ENCODE peak calls at places on chromosomes 12 and 14, in eight cellular contexts. C, A, N, I, U, Q, L and V are unnamed samples. For H3K27me3, the result is how much of the 10 kb centered on the place peaks cover.

GRCh38 chr12:113862570-113863454 is 103.3 kb downstream of the RBM19 start:
- DNase-seq in I (no peak), N (no peak), L (peak), U (peak), A (peak), C (no peak), Q (no peak), V (no peak)

GRCh38 chr12:10621278-10621677 is 7.9 kb upstream of the MAGOHB start:
- DNase-seq in N (no peak), A (no peak), I (no peak), C (no peak), Q (no peak), L (no peak), U (no peak), V (no peak)

GRCh38 chr12:80498059-80498728 is 54.2 kb downstream of the PTPRQ start:
- DNase-seq in C (no peak), L (no peak), I (no peak), Q (no peak), U (no peak), N (no peak), A (no peak), V (no peak)

GRCh38 chr12:122983789-122984515 is 3.5 kb downstream of the ARL6IP4 start:
- DNase-seq in L (no peak), Q (no peak), C (no peak), A (no peak), U (no peak), N (peak), I (peak), V (no peak)

GRCh38 chr14:100317897-100318808 is 5.0 kb upstream of the SLC25A47 start:
- DNase-seq in N (no peak), L (no peak), Q (peak), I (peak), C (peak), U (peak), A (no peak), V (no peak)

GRCh38 chr14:72708708-72709475 is 185.0 kb downstream of the DPF3 start:
- DNase-seq in N (no peak), U (peak), L (no peak), I (no peak), C (peak), Q (no peak), A (no peak), V (no peak)

GRCh38 chr12:25694072-25694471 is 141.0 kb upstream of the LMNTD1 start:
- DNase-seq in Q (peak), L (no peak), U (no peak), C (no peak), A (no peak), I (no peak), N (peak), V (no peak)

GRCh38 chr12:64631197-64631596 is 20.9 kb downstream of the RASSF3 start:
- DNase-seq in U (no peak), L (no peak), Q (no peak), C (no peak), N (no peak), A (no peak), I (no peak), V (no peak)

GRCh38 chr12:70535896-70536374 is 101.3 kb downstream of the PTPRB start:
- DNase-seq in I (no peak), N (peak), U (no peak), L (no peak), C (no peak), A (no peak), Q (no peak), V (no peak)

GRCh38 chr12:6799147-6799546 is 9.8 kb downstream of the CD4 start:
- DNase-seq in N (no peak), C (no peak), Q (no peak), A (no peak), U (no peak), L (no peak), I (no peak), V (no peak)

GRCh38 chr14:74475678-74476077 is 17.4 kb downstream of the NPC2 start:
- DNase-seq in L (no peak), U (no peak), I (no peak), A (no peak), Q (no peak), C (no peak), N (no peak), V (no peak)

GRCh38 chr12:103779410-103780092 is 61.5 kb downstream of the NT5DC3 start:
- DNase-seq in N (no peak), L (no peak), A (no peak), I (no peak), U (peak), C (no peak), Q (no peak), V (no peak)

GRCh38 chr12:106223485-106224391 is 24.1 kb downstream of the CKAP4 start:
- DNase-seq in I (peak), C (peak), U (peak), L (no peak), N (peak), A (no peak), Q (peak), V (peak)

GRCh38 chr12:109744991-109745942 is 31.6 kb downstream of the FAM222A start:
- DNase-seq in L (no peak), I (no peak), N (no peak), Q (peak), U (no peak), C (no peak), A (no peak), V (no peak)

GRCh38 chr12:218221-218620 is 4.3 kb upstream of the SLC6A12 start:
- DNase-seq in A (no peak), C (no peak), Q (no peak), N (no peak), U (no peak), L (no peak), I (no peak), V (no peak)

GRCh38 chr12:39406257-39406656 is 36.7 kb downstream of the KIF21A start:
- DNase-seq in C (no peak), U (no peak), I (no peak), N (no peak), A (no peak), Q (no peak), L (no peak), V (no peak)
- H3K27me3 ChIP-seq in C (under half), U (under half), I (under half), N (under half), A (under half), Q (under half), L (under half), V (under half)

GRCh38 chr14:103733651-103734050 is 18.0 kb downstream of the ZFYVE21 start:
- DNase-seq in L (no peak), A (no peak), N (no peak), I (no peak), C (no peak), U (no peak), Q (no peak), V (no peak)
- H3K27ac ChIP-seq in L (no peak), A (no peak), N (no peak), I (no peak), C (no peak), U (no peak), Q (no peak), V (no peak)

DNA sequence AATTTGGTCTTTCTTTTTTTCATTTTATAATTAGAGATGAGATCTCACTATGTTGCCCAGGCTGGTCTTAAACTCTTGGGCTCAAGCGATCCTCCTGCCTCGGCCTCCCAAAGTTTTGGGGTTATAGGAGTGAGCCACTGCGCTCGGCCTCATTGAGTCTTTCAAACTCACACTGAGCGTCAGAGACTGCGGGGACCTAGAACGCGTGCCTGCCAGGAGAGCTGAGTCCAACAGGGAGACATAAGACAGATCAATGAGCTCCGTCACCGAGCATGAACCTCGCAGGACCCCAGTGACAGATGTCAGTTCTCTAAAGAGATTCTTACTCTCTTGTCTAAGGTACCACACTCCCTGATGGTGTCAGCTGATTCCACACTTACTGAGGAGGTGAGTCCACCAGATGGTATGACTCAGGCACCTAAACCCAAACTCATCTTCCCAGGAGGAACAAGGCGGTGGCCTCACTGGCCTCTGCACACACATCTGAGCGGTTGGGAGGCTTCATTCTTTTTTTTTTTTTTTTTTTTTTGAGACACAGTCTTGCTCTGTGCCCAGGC is 58.9 kb downstream of the CCDC88C start:
- DNase-seq in N (no peak), I (no peak), A (no peak), U (no peak), Q (no peak), C (no peak), L (no peak), V (no peak)
- TF ChIP-seq REST in N (no peak), I (no peak), A (no peak), U (no peak), Q (no peak), C (no peak), L (no peak), V (no peak)

GRCh38 chr14:23829736-23830474 is 123.7 kb upstream of the DHRS4 start:
- DNase-seq in I (no peak), N (peak), Q (no peak), L (no peak), C (peak), U (no peak), A (peak), V (peak)
- H3K27me3 ChIP-seq in I (under half), N (under half), Q (under half), L (under half), C (under half), U (under half), A (under half), V (under half)

DNA sequence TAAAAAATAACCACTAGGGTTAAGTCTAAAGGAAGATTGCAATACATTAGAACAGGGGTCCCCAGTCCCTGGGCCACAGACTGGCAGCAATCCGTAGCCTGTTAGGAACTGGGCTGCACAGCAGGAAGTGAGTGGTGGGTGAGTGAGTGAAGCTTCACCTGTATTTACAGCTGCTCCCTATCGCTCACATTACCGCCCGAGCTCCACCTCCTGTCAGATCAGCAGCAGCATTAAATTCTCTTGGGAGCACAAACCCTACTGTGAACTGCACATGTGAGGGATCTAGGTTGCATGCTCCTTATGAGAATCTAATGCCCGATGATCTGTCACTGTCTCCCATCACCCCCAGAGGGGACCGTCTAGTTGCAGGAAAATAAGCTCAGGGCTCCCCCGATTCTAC is 15.5 kb downstream of the ADGRD1 start:
- DNase-seq in N (no peak), A (no peak), C (no peak), U (no peak), Q (no peak), L (no peak), I (no peak), V (no peak)
- H3K27ac ChIP-seq in N (no peak), A (no peak), C (no peak), U (no peak), Q (no peak), L (no peak), I (no peak), V (no peak)

DNA sequence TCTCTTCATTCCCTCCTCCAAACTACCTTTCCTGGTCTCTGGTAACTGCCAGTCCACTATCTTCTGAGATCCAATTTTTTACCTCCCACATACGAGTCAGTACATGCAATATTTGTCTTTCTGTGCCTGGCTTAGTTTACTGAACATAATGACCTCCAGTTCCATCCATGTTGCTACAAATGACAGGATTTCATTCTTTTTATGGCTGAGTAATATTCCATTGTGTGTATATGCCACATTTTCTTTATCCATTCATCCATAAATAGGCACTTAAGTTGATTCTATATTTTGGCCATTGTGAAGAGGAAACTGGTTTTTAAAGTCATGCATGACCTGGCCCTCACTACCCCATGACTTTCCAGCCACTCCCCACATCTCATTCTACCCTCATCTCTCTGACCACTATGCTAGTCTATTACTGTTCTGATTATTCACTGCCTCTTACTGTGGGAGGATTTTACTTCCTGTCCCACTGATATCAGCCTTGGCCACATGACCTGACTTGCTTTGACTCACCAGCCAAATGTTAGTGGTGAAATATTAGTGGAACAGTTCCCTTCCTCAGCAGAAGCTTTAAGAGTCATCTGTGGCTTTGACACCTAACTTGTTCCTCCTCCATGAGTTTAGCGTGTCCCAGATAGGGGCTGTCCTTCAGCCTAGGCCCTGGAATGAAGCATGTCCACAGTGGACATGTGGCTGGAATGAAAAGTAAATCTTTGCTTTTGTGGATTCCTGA is 52.2 kb downstream of the GOLGA5 start:
- DNase-seq in U (no peak), A (peak), L (peak), N (no peak), C (peak), I (peak), Q (no peak), V (no peak)
- TF ChIP-seq REST in U (no peak), A (no peak), L (no peak), N (no peak), C (no peak), I (no peak), Q (no peak), V (no peak)